ENCODE peak calls at places on chromosomes 5 and 9, in five cellular contexts. D is DND-41, X is PC-3, Y is fibroblast of lung, I is neuronal stem cell. M is an unnamed sample.

GRCh38 chr5:6405591-6405990 is 27.2 kb upstream of the MED10 start:
- DNase-seq in D (no peak), X (no peak), Y (no peak), I (no peak), M (no peak)

GRCh38 chr5:6556089-6556801 is 76.6 kb downstream of the NSUN2 start:
- DNase-seq in D (no peak), X (peak), Y (no peak), I (no peak), M (no peak)

GRCh38 chr5:106827061-106827460 is 843.7 kb downstream of the EFNA5 start:
- DNase-seq in D (no peak), X (no peak), Y (no peak), I (no peak), M (no peak)

GRCh38 chr5:156147948-156148285 is 179.0 kb upstream of the SGCD start:
- DNase-seq in D (no peak), X (no peak), Y (no peak), I (no peak), M (no peak)

GRCh38 chr9:130664191-130665028 is at the start of gene PRDM12:
- DNase-seq in D (no peak), X (no peak), Y (no peak), I (peak), M (no peak)

GRCh38 chr9:87195306-87195705 is 248.0 kb upstream of the GAS1 start:
- DNase-seq in D (no peak), X (no peak), Y (peak), I (no peak), M (no peak)

GRCh38 chr5:151475378-151475777 is 28.0 kb downstream of the SLC36A1 start:
- DNase-seq in D (no peak), X (no peak), Y (no peak), I (no peak), M (no peak)

GRCh38 chr5:178234753-178235599 is 2.4 kb upstream of the PHYKPL start:
- DNase-seq in D (peak), X (peak), Y (peak), I (peak), M (peak)

GRCh38 chr5:66993882-66994281 is 202.7 kb downstream of the CD180 start:
- DNase-seq in D (no peak), X (no peak), Y (no peak), I (no peak), M (no peak)

GRCh38 chr5:161094411-161094810 is 242.4 kb upstream of the ATP10B start:
- DNase-seq in D (no peak), X (peak), Y (peak), I (no peak), M (no peak)

GRCh38 chr9:135037521-135038250 is 49.8 kb upstream of the OLFM1 start:
- DNase-seq in D (no peak), X (no peak), Y (no peak), I (no peak), M (no peak)

GRCh38 chr9:91162311-91162710 is 199.4 kb downstream of the AUH start:
- DNase-seq in D (no peak), X (peak), Y (peak), I (no peak), M (no peak)
- H3K9ac ChIP-seq in D (no peak), X (peak), Y (no peak), I (no peak), M (no peak)

DNA sequence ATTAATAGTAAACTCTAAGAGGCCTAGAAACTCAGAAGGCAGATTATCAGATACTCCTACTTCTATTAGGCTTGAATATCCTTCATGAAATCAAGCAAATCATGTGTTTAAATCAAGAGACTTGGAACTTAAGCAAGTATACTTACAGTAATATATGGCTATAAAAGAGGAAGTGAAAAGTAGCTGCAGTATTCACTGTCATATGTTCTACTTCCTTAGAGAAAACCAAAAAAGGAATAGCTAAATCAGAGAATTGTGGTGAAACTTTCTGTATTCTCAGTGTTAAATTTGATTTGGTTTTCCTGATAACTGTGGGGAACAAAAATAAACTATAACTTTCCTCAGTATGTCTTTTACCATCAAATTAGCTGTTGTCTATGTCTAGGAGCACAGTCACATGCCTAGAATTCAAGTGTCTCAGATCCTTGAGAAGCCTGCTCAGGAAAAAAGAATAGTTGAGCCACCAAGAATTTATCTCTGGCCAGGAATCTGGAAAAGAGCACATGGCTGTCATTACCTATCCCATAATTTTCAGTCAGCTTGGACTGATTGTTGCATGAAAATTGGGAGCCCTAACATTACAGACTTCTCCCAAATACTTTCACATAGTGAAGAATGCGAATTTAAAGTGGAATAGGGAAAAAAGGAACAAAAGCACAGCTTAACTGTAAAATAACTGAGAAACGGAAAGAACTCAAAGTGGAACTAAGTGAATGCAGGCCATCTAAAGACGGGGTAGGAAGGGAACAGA is 1.7 kb downstream of the FKBP15 start:
- DNase-seq in D (no peak), X (no peak), Y (no peak), I (no peak), M (no peak)
- H3K9ac ChIP-seq in D (peak), X (no peak), Y (no peak), I (no peak), M (peak)

GRCh38 chr9:92948032-92948534 is 760 bp downstream of the FGD3 start:
- DNase-seq in D (no peak), X (no peak), Y (no peak), I (no peak), M (no peak)
- H3K9ac ChIP-seq in D (no peak), X (no peak), Y (no peak), I (no peak), M (no peak)

GRCh38 chr5:176994460-176995121 is 12.0 kb downstream of the UIMC1 start:
- DNase-seq in D (no peak), X (no peak), Y (peak), I (no peak), M (no peak)
- H3K9ac ChIP-seq in D (no peak), X (no peak), Y (no peak), I (no peak), M (no peak)

DNA sequence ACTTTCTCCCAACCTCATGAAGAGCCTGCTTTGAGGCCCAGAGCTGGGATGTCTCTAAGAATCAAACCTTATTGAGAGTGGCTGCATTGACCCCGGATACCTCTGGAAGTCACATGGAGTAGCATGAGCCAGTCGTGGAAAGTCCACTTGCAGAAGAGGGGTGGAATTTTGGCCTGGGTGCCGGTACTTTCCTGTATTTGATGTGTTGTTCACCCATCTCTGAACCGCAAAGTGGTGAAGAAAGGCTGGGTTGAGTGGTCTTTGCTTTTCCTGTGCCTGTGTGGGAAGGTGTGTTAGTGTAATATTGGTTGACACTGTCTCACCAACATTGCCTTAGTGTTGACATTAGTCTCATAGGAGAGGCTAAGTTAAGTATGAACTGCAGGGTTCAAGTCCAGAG is 3.7 kb downstream of the OTULIN start:
- DNase-seq in D (no peak), X (no peak), Y (no peak), I (no peak), M (no peak)
- H3K9ac ChIP-seq in D (peak), X (no peak), Y (no peak), I (no peak), M (no peak)

GRCh38 chr9:94927048-94927761 is 200.7 kb downstream of the AOPEP start:
- DNase-seq in D (no peak), X (no peak), Y (no peak), I (no peak), M (no peak)
- H3K9ac ChIP-seq in D (no peak), X (no peak), Y (no peak), I (no peak), M (no peak)

DNA sequence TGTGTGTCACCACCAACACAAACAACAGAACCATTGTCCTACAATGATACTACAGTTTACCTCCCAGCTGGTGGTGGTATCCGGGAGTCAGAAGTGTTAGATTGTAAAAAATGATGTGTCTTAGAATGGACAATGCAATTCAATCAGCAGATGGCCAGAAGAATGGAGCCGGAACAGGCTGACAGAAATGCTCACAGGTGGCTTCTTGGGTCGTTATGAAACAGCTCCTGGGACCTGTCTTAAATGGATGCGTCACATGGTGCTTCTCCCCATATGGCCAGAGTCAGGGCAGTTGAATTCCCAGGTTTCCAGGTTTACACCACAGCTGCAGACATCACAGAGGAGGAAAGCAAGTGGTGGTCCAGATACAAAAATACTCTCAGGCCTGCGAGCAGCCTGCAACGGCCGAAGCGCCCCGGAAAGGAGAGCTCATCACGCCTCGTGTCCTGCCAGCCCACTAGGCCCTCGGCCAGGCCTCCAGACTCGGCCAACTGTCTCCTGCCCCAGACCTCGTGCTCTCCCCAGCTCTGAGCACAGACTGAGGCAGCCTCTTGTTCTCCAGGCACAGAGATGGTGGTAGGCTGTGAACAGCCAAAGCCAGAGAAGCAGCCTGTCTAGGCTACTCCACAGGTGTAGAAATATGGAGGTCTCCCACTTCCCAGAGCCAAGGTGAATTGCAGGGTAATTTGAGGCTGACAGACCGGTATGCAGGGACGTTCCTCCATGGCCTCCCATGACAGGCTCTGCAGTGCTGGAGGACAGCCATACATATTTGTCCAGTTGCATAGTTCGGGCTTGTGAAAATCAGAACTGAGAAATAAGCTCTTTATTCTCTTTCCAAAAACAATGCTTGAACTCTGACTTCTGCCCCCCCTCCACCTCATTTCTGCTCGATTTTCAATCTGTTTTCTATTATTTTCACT is 98.5 kb upstream of the SPATA31C2 start:
- DNase-seq in D (no peak), X (no peak), Y (peak), I (no peak), M (no peak)
- H3K9ac ChIP-seq in D (no peak), X (no peak), Y (no peak), I (no peak), M (no peak)

M was measured in SK-N-MC.